ENCODE peak calls at places on chromosomes 11 and 22, in five cellular contexts. One of them, this sample, is unnamed.

GRCh38 chr11:82775736-82776346 is 42.2 kb upstream of the FAM181B start:
- DNase-seq in breast epithelium: no peak
- DNase-seq in endodermal cell: peak; percentile 93
- DNase-seq in GM23248: peak; percentile 62
- DNase-seq in right lobe of liver: no peak
- DNase-seq in this sample: no peak

GRCh38 chr11:123060265-123061000 is 1.5 kb downstream of the HSPA8 start:
- DNase-seq in breast epithelium: no peak
- DNase-seq in endodermal cell: no peak
- DNase-seq in GM23248: no peak
- DNase-seq in right lobe of liver: no peak
- DNase-seq in this sample: no peak

GRCh38 chr11:34250732-34251639 is 106.8 kb downstream of the ABTB2 start:
- DNase-seq in breast epithelium: no peak
- DNase-seq in endodermal cell: peak; percentile 64
- DNase-seq in GM23248: peak; percentile 80
- DNase-seq in right lobe of liver: no peak
- DNase-seq in this sample: peak; percentile 69

GRCh38 chr11:9120659-9121350 is 29.4 kb upstream of the SCUBE2 start:
- DNase-seq in breast epithelium: no peak
- DNase-seq in endodermal cell: peak; percentile 89
- DNase-seq in GM23248: no peak
- DNase-seq in right lobe of liver: no peak
- DNase-seq in this sample: no peak

GRCh38 chr11:9203715-9204311 is 61.3 kb downstream of the DENND5A start:
- DNase-seq in breast epithelium: no peak
- DNase-seq in endodermal cell: peak; percentile 71
- DNase-seq in GM23248: no peak
- DNase-seq in right lobe of liver: no peak
- DNase-seq in this sample: no peak

GRCh38 chr11:95229199-95230053 is 1.6 kb downstream of the SESN3 start:
- DNase-seq in breast epithelium: no peak
- DNase-seq in endodermal cell: no peak
- DNase-seq in GM23248: peak; percentile 52
- DNase-seq in right lobe of liver: no peak
- DNase-seq in this sample: no peak

GRCh38 chr11:44179173-44179572 is 83.7 kb downstream of the EXT2 start:
- DNase-seq in breast epithelium: no peak
- DNase-seq in endodermal cell: no peak
- DNase-seq in GM23248: peak; percentile 48
- DNase-seq in right lobe of liver: no peak
- DNase-seq in this sample: no peak

GRCh38 chr11:118673361-118674093 is 5.9 kb downstream of the TREH start:
- DNase-seq in breast epithelium: no peak
- DNase-seq in endodermal cell: peak; percentile 26
- DNase-seq in GM23248: no peak
- DNase-seq in right lobe of liver: no peak
- DNase-seq in this sample: peak; percentile 15

GRCh38 chr11:27174026-27174425 is 133.4 kb downstream of the BBOX1 start:
- DNase-seq in breast epithelium: peak; percentile 52
- DNase-seq in endodermal cell: no peak
- DNase-seq in GM23248: no peak
- DNase-seq in right lobe of liver: no peak
- DNase-seq in this sample: no peak

GRCh38 chr11:15893080-15893492 is 463.3 kb downstream of the SOX6 start:
- DNase-seq in breast epithelium: no peak
- DNase-seq in endodermal cell: no peak
- DNase-seq in GM23248: no peak
- DNase-seq in right lobe of liver: no peak
- DNase-seq in this sample: no peak

GRCh38 chr11:77351281-77351905 is 49.9 kb upstream of the GDPD4 start:
- DNase-seq in breast epithelium: no peak
- DNase-seq in endodermal cell: no peak
- DNase-seq in GM23248: peak; percentile 52
- DNase-seq in right lobe of liver: no peak
- DNase-seq in this sample: no peak

GRCh38 chr11:113849713-113850112 is 25.7 kb downstream of the USP28 start:
- DNase-seq in breast epithelium: no peak
- DNase-seq in endodermal cell: peak; percentile 84
- DNase-seq in GM23248: no peak
- DNase-seq in right lobe of liver: no peak
- DNase-seq in this sample: no peak

GRCh38 chr11:65852508-65853248 is 5.3 kb downstream of the CFL1 start:
- DNase-seq in breast epithelium: no peak
- DNase-seq in endodermal cell: no peak
- DNase-seq in GM23248: no peak
- DNase-seq in right lobe of liver: no peak
- DNase-seq in this sample: peak; percentile 58

GRCh38 chr22:37806409-37807338 is 1.1 kb upstream of the GCAT start:
- DNase-seq in breast epithelium: no peak
- DNase-seq in endodermal cell: peak; percentile 71
- DNase-seq in GM23248: peak; percentile 86
- DNase-seq in right lobe of liver: no peak
- DNase-seq in this sample: no peak

GRCh38 chr11:130548491-130548833 is 100.0 kb downstream of the ADAMTS15 start:
- DNase-seq in breast epithelium: no peak
- DNase-seq in endodermal cell: no peak
- DNase-seq in GM23248: peak; percentile 69
- DNase-seq in right lobe of liver: no peak
- DNase-seq in this sample: no peak

GRCh38 chr11:123356539-123356938 is 73.5 kb upstream of the GRAMD1B start:
- DNase-seq in breast epithelium: no peak
- DNase-seq in endodermal cell: no peak
- DNase-seq in GM23248: no peak
- DNase-seq in right lobe of liver: no peak
- DNase-seq in this sample: no peak

GRCh38 chr11:129354688-129355087 is 21.0 kb upstream of the BARX2 start:
- DNase-seq in breast epithelium: no peak
- DNase-seq in endodermal cell: no peak
- DNase-seq in GM23248: no peak
- DNase-seq in right lobe of liver: no peak
- DNase-seq in this sample: no peak

GRCh38 chr22:35172452-35172851 is 84.8 kb upstream of the HMGXB4 start:
- DNase-seq in breast epithelium: no peak
- DNase-seq in endodermal cell: no peak
- DNase-seq in GM23248: no peak
- DNase-seq in right lobe of liver: no peak
- DNase-seq in this sample: peak; percentile 17

GRCh38 chr11:9838229-9838628 is 174.4 kb downstream of the SWAP70 start:
- DNase-seq in breast epithelium: no peak
- DNase-seq in endodermal cell: no peak
- DNase-seq in GM23248: peak; percentile 82
- DNase-seq in right lobe of liver: no peak
- DNase-seq in this sample: no peak

GRCh38 chr11:33545941-33546340 is 154.7 kb downstream of the C11orf91 start:
- DNase-seq in breast epithelium: no peak
- DNase-seq in endodermal cell: no peak
- DNase-seq in GM23248: peak; percentile 70
- DNase-seq in right lobe of liver: no peak
- DNase-seq in this sample: no peak

GRCh38 chr11:63563201-63564055 is at the start of gene PLAAT2:
- DNase-seq in breast epithelium: no peak
- DNase-seq in endodermal cell: no peak
- DNase-seq in GM23248: no peak
- DNase-seq in right lobe of liver: no peak
- DNase-seq in this sample: no peak

GRCh38 chr11:79393362-79394043 is 47.3 kb downstream of the TENM4 start:
- DNase-seq in breast epithelium: no peak
- DNase-seq in endodermal cell: peak; percentile 85
- DNase-seq in GM23248: peak; percentile 9
- DNase-seq in right lobe of liver: no peak
- DNase-seq in this sample: no peak

GRCh38 chr22:17969732-17970131 is 54.6 kb downstream of the MICAL3 start:
- DNase-seq in breast epithelium: no peak
- DNase-seq in endodermal cell: no peak
- DNase-seq in GM23248: peak; percentile 92
- DNase-seq in right lobe of liver: no peak
- DNase-seq in this sample: no peak

GRCh38 chr22:49796596-49797270 is 30.9 kb downstream of the BRD1 start:
- DNase-seq in breast epithelium: no peak
- DNase-seq in endodermal cell: no peak
- DNase-seq in GM23248: no peak
- DNase-seq in right lobe of liver: no peak
- DNase-seq in this sample: no peak

GRCh38 chr22:21623402-21623970 is 6.3 kb downstream of the YDJC start:
- DNase-seq in breast epithelium: no peak
- DNase-seq in endodermal cell: no peak
- DNase-seq in GM23248: no peak
- DNase-seq in right lobe of liver: no peak
- DNase-seq in this sample: no peak

GRCh38 chr11:96356837-96357236 is 13.8 kb upstream of the MAML2 start:
- DNase-seq in breast epithelium: no peak
- DNase-seq in endodermal cell: no peak
- DNase-seq in GM23248: no peak
- DNase-seq in right lobe of liver: no peak
- DNase-seq in this sample: no peak

GRCh38 chr11:110174645-110175310 is 81.6 kb downstream of the ZC3H12C start:
- DNase-seq in breast epithelium: no peak
- DNase-seq in endodermal cell: no peak
- DNase-seq in GM23248: peak; percentile 68
- DNase-seq in right lobe of liver: no peak
- DNase-seq in this sample: no peak

GRCh38 chr11:130476922-130477491 is 28.6 kb downstream of the ADAMTS15 start:
- DNase-seq in breast epithelium: no peak
- DNase-seq in endodermal cell: peak; percentile 53
- DNase-seq in GM23248: no peak
- DNase-seq in right lobe of liver: no peak
- DNase-seq in this sample: no peak

GRCh38 chr11:14310696-14311095 is 48.3 kb downstream of the RRAS2 start:
- DNase-seq in breast epithelium: no peak
- DNase-seq in endodermal cell: no peak
- DNase-seq in GM23248: peak; percentile 55
- DNase-seq in right lobe of liver: no peak
- DNase-seq in this sample: no peak

GRCh38 chr11:64100345-64100744 is 64.6 kb downstream of the FLRT1 start:
- DNase-seq in breast epithelium: no peak
- DNase-seq in endodermal cell: peak; percentile 78
- DNase-seq in GM23248: no peak
- DNase-seq in right lobe of liver: no peak
- DNase-seq in this sample: no peak

GRCh38 chr11:130915556-130916237 is 582 bp downstream of the SNX19 start:
- DNase-seq in breast epithelium: no peak
- DNase-seq in endodermal cell: no peak
- DNase-seq in GM23248: peak; percentile 26
- DNase-seq in right lobe of liver: no peak
- DNase-seq in this sample: no peak

GRCh38 chr11:76617553-76618265 is 52.8 kb downstream of the LRRC32 start:
- DNase-seq in breast epithelium: no peak
- DNase-seq in endodermal cell: peak; percentile 7
- DNase-seq in GM23248: peak; percentile 83
- DNase-seq in right lobe of liver: peak; percentile 20
- DNase-seq in this sample: no peak

GRCh38 chr22:49075150-49075549 is 752.5 kb downstream of the BRD1 start:
- DNase-seq in breast epithelium: no peak
- DNase-seq in endodermal cell: no peak
- DNase-seq in GM23248: no peak
- DNase-seq in right lobe of liver: no peak
- DNase-seq in this sample: peak; percentile 28

GRCh38 chr11:9820260-9820659 is 156.4 kb downstream of the SWAP70 start:
- DNase-seq in breast epithelium: no peak
- DNase-seq in endodermal cell: peak; percentile 52
- DNase-seq in GM23248: no peak
- DNase-seq in right lobe of liver: no peak
- DNase-seq in this sample: no peak

GRCh38 chr22:20523118-20523983 is 15.9 kb downstream of the MED15 start:
- DNase-seq in breast epithelium: no peak
- DNase-seq in endodermal cell: no peak
- DNase-seq in GM23248: peak; percentile 85
- DNase-seq in right lobe of liver: no peak
- DNase-seq in this sample: no peak
- H3K4me1 ChIP-seq in breast epithelium: no peaks in the 10 kb centered on the region
- H3K4me1 ChIP-seq in endodermal cell: no peaks in the 10 kb centered on the region
- H3K4me1 ChIP-seq in GM23248: peaks cover 64% of the 10 kb centered on the region
- H3K4me1 ChIP-seq in right lobe of liver: no peaks in the 10 kb centered on the region
- H3K4me1 ChIP-seq in this sample: peaks cover 29% of the 10 kb centered on the region

GRCh38 chr22:48039326-48039725 is 1276.9 kb downstream of the TBC1D22A start:
- DNase-seq in breast epithelium: no peak
- DNase-seq in endodermal cell: no peak
- DNase-seq in GM23248: no peak
- DNase-seq in right lobe of liver: no peak
- DNase-seq in this sample: no peak
- H3K4me1 ChIP-seq in breast epithelium: no peaks in the 10 kb centered on the region
- H3K4me1 ChIP-seq in endodermal cell: no peaks in the 10 kb centered on the region
- H3K4me1 ChIP-seq in GM23248: no peaks in the 10 kb centered on the region
- H3K4me1 ChIP-seq in right lobe of liver: no peaks in the 10 kb centered on the region
- H3K4me1 ChIP-seq in this sample: no peaks in the 10 kb centered on the region

GRCh38 chr11:67355023-67355793 is 1.9 kb upstream of the POLD4 start:
- DNase-seq in breast epithelium: no peak
- DNase-seq in endodermal cell: no peak
- DNase-seq in GM23248: peak; percentile 46
- DNase-seq in right lobe of liver: no peak
- DNase-seq in this sample: no peak
- H3K4me1 ChIP-seq in breast epithelium: peaks cover 30% of the 10 kb centered on the region
- H3K4me1 ChIP-seq in endodermal cell: peaks cover 35% of the 10 kb centered on the region
- H3K4me1 ChIP-seq in GM23248: peaks cover 52% of the 10 kb centered on the region
- H3K4me1 ChIP-seq in right lobe of liver: peaks cover 3% of the 10 kb centered on the region
- H3K4me1 ChIP-seq in this sample: peaks cover 62% of the 10 kb centered on the region

GRCh38 chr11:30478923-30479322 is 107.2 kb downstream of the MPPED2 start:
- DNase-seq in breast epithelium: no peak
- DNase-seq in endodermal cell: no peak
- DNase-seq in GM23248: no peak
- DNase-seq in right lobe of liver: no peak
- DNase-seq in this sample: no peak
- H3K4me1 ChIP-seq in breast epithelium: no peaks in the 10 kb centered on the region
- H3K4me1 ChIP-seq in endodermal cell: peaks cover 23% of the 10 kb centered on the region
- H3K4me1 ChIP-seq in GM23248: no peaks in the 10 kb centered on the region
- H3K4me1 ChIP-seq in right lobe of liver: no peaks in the 10 kb centered on the region
- H3K4me1 ChIP-seq in this sample: no peaks in the 10 kb centered on the region

GRCh38 chr11:119693253-119693815 is 35.7 kb downstream of the NECTIN1 start:
- DNase-seq in breast epithelium: no peak
- DNase-seq in endodermal cell: no peak
- DNase-seq in GM23248: no peak
- DNase-seq in right lobe of liver: no peak
- DNase-seq in this sample: no peak

GRCh38 chr11:119694334-119694733 is 34.7 kb downstream of the NECTIN1 start:
- DNase-seq in breast epithelium: no peak
- DNase-seq in endodermal cell: no peak
- DNase-seq in GM23248: no peak
- DNase-seq in right lobe of liver: peak; percentile 88
- DNase-seq in this sample: no peak

GRCh38 chr11:119691020-119691666 is 37.9 kb downstream of the NECTIN1 start:
- DNase-seq in breast epithelium: no peak
- DNase-seq in endodermal cell: no peak
- DNase-seq in GM23248: no peak
- DNase-seq in right lobe of liver: no peak
- DNase-seq in this sample: no peak

GRCh38 chr11:119692547-119692834 is 36.5 kb downstream of the NECTIN1 start:
- DNase-seq in breast epithelium: no peak
- DNase-seq in endodermal cell: no peak
- DNase-seq in GM23248: no peak
- DNase-seq in right lobe of liver: no peak
- DNase-seq in this sample: no peak

GRCh38 chr11:119691701-119692546 is 37.1 kb downstream of the NECTIN1 start:
- DNase-seq in breast epithelium: no peak
- DNase-seq in endodermal cell: no peak
- DNase-seq in GM23248: no peak
- DNase-seq in right lobe of liver: no peak
- DNase-seq in this sample: no peak
- H3K4me1 ChIP-seq in breast epithelium: no peaks in the 10 kb centered on the region
- H3K4me1 ChIP-seq in endodermal cell: peaks cover 14% of the 10 kb centered on the region
- H3K4me1 ChIP-seq in GM23248: no peaks in the 10 kb centered on the region
- H3K4me1 ChIP-seq in right lobe of liver: no peaks in the 10 kb centered on the region
- H3K4me1 ChIP-seq in this sample: no peaks in the 10 kb centered on the region

GRCh38 chr22:42934338-42934737 is 77.3 kb upstream of the ARFGAP3 start:
- DNase-seq in breast epithelium: no peak
- DNase-seq in endodermal cell: peak; percentile 43
- DNase-seq in GM23248: no peak
- DNase-seq in right lobe of liver: no peak
- DNase-seq in this sample: peak; percentile 62
- H3K4me1 ChIP-seq in breast epithelium: peaks cover 59% of the 10 kb centered on the region
- H3K4me1 ChIP-seq in endodermal cell: peaks cover 11% of the 10 kb centered on the region
- H3K4me1 ChIP-seq in GM23248: peaks cover 78% of the 10 kb centered on the region
- H3K4me1 ChIP-seq in right lobe of liver: no peaks in the 10 kb centered on the region
- H3K4me1 ChIP-seq in this sample: peaks cover 89% of the 10 kb centered on the region

This sample was measured in upper lobe of right lung.